ENCODE peak calls at places on chromosomes 7 and 10, in nine cellular contexts. Y, H, M, X, B, A, J, Z and I are unnamed samples.
A peak's percentile ranks its signal among the peaks of the same experiment; 100 is the strongest.

GRCh38 chr7:46089281-46089680 is 168.2 kb upstream of the IGFBP3 start:
- DNase-seq in Y (peak; percentile 6), H (no peak), M (no peak), X (no peak), B (no peak), A (no peak), J (no peak), Z (no peak), I (no peak)

GRCh38 chr7:78226059-78226658 is 427.6 kb downstream of the PHTF2 start:
- DNase-seq in Y (peak; percentile 44), H (peak; percentile 15), M (peak; percentile 48), X (no peak), B (peak; percentile 59), A (peak; percentile 47), J (no peak), Z (no peak), I (peak; percentile 47)

GRCh38 chr7:94344826-94345225 is 49.9 kb upstream of the COL1A2 start:
- DNase-seq in Y (peak; percentile 58), H (no peak), M (no peak), X (no peak), B (no peak), A (no peak), J (no peak), Z (peak; percentile 82), I (no peak)

GRCh38 chr7:100400656-100401055 is 27.4 kb downstream of the PILRA start:
- DNase-seq in Y (no peak), H (no peak), M (peak; percentile 82), X (no peak), B (no peak), A (peak; percentile 66), J (no peak), Z (no peak), I (no peak)

GRCh38 chr7:121529003-121529402 is 132.9 kb upstream of the FAM3C start:
- DNase-seq in Y (peak; percentile 37), H (no peak), M (no peak), X (no peak), B (no peak), A (no peak), J (no peak), Z (peak; percentile 23), I (no peak)

GRCh38 chr10:102400061-102400460 is 4.6 kb downstream of the NFKB2 start:
- DNase-seq in Y (no peak), H (no peak), M (no peak), X (no peak), B (no peak), A (no peak), J (no peak), Z (no peak), I (no peak)

GRCh38 chr7:99788554-99788953 is 4.6 kb upstream of the CYP3A4 start:
- DNase-seq in Y (peak; percentile 62), H (no peak), M (no peak), X (no peak), B (no peak), A (no peak), J (no peak), Z (peak; percentile 37), I (peak; percentile 9)

GRCh38 chr7:157556339-157556944 is 219.6 kb downstream of the DNAJB6 start:
- DNase-seq in Y (no peak), H (no peak), M (no peak), X (no peak), B (no peak), A (no peak), J (no peak), Z (no peak), I (no peak)

GRCh38 chr7:132941905-132942304 is 140.0 kb downstream of the CHCHD3 start:
- DNase-seq in Y (no peak), H (no peak), M (no peak), X (no peak), B (no peak), A (no peak), J (no peak), Z (no peak), I (no peak)

GRCh38 chr10:72692897-72693598 is 1.1 kb downstream of the MCU start:
- DNase-seq in Y (peak; percentile 46), H (no peak), M (peak; percentile 15), X (peak; percentile 23), B (no peak), A (no peak), J (peak; percentile 37), Z (peak; percentile 36), I (no peak)

DNA sequence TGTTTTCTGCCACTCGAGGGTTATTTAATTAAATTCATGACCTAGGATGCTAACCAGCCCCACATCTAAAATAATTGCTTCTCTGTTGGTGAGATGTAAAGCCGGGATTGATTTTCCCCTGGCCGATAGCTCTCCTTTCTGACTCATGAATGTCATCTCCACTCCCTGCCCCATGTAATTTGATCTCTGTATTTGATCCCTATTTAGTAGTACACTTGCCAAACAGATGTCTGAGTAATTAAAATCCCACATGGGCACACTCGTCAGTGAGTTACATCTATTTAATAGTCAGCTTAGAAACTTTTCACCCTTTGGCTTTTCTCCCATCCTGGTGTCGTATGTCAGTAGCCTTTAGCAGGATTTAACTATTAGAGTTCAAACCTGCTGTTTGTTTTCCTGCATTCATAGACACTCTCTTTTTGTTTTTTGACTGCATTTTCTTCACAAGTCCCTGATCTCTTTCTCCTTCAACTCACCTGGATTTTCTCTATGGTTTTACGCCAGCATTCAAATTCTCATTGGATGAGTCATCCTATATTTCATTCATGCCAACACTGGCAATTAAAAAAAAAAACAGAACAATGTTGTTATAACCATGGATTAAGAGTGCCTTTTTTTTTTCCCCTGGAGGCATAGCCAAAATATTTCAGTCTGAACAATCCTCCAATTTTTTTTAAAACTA is 82.7 kb downstream of the SPAG6 start:
- DNase-seq in Y (peak; percentile 91), H (peak; percentile 52), M (peak; percentile 17), X (no peak), B (no peak), A (no peak), J (no peak), Z (peak; percentile 95), I (peak; percentile 97)
- H3K4me3 ChIP-seq in Y (peak overlapping the region; percentile 33), H (no peak overlapping the region), M (no peak overlapping the region), X (no peak overlapping the region), B (no peak overlapping the region), A (no peak overlapping the region), J (no peak overlapping the region), Z (no peak overlapping the region), I (no peak overlapping the region)

DNA sequence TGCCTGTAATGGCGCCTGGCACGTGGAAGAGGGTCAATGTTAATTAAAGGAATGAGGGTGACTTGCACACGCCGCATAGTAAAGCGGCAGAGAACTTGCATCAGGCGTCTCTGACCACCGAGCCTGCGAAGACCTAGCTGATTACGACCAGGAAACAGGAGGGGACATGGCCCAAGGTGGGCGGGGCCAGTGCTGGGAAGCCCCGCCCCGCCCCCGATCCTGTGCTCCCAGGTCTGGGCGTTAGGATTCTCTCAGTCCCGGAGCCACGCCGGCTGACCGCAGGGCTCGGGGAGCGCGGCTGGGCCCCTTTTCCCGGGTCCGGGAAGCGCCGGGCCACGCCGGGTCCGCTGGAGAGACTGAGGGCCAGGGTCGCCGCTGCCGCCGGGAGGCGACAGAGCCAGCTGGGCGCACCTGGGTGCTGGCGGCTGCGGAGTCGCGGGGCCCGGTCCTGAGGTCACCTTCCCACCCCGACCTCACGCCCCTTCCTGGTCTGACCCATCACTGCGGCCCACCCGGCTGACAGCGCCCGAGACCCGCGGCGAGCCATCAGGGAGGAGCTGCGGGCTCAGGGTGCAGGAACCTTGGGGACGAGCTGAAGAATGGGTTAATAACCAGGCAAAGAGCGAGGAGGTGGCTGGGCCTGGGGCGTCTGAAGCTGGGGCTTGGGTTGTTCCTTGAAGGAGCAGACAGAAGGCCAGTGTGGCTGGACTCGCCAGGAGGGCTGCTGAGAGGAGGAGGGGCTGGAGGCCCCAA is 23.0 kb upstream of the GRID1 start:
- DNase-seq in Y (peak; percentile 38), H (peak; percentile 43), M (peak; percentile 53), X (no peak), B (no peak), A (peak; percentile 97), J (no peak), Z (no peak), I (no peak)
- H3K4me3 ChIP-seq in Y (peak overlapping the region; percentile 3), H (peak overlapping the region; percentile 39), M (no peak overlapping the region), X (no peak overlapping the region), B (no peak overlapping the region), A (peak overlapping the region; percentile 75), J (peak overlapping the region; percentile 52), Z (no peak overlapping the region), I (no peak overlapping the region)

GRCh38 chr10:130812381-130813148 is 499.0 kb downstream of the TCERG1L start:
- DNase-seq in Y (no peak), H (no peak), M (no peak), X (no peak), B (no peak), A (peak; percentile 30), J (no peak), Z (no peak), I (no peak)
- H3K4me3 ChIP-seq in Y (no peak overlapping the region), H (no peak overlapping the region), M (no peak overlapping the region), X (no peak overlapping the region), B (no peak overlapping the region), A (no peak overlapping the region), J (no peak overlapping the region), Z (no peak overlapping the region), I (no peak overlapping the region)

DNA sequence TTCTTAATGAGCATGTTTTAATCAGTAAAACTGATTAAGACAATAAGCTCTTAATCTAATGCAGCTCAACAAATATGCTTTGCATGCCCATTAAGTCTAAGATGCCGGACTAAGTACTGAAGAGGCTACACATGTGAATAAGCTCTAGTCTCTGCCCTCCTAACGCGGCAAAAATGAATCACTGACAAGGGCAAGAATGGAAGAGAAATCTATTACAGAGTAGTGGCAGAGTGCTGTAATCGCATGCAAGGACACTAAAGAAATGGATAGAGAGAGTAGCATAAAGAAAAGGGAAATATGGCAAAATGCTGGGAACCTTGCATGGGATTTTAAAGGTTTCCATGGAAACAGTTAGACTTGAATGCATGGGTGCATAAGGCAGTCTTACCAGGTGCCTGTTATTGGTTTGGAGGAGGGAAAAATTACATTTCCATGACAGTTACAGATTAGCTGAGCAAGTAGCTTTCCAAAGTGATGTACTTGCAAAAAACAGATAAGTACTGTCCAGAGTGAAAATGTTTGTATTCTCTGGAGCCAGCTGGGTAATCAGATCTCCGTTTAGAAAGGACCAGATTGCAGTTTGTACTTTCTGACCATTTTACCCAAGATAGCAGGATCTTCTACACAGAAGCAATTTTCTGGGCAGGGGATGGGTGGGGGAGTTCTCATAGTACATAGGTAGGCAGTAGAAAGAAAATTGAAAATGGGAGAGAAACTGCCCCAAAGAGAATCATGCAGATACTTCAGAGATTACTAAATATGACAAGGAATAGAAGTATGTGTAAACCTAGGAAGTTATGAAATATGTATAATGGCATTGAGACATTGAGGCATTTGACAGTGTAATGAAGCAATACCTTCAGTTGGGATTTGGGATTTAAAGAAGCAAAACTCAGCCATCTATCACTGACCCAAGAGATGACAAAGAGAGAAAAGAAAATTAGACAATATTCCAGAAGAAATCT is 233.3 kb downstream of the PTN start:
- DNase-seq in Y (peak; percentile 61), H (no peak), M (no peak), X (no peak), B (no peak), A (no peak), J (no peak), Z (peak; percentile 29), I (no peak)
- H3K4me3 ChIP-seq in Y (peak overlapping the region; percentile 12), H (no peak overlapping the region), M (no peak overlapping the region), X (no peak overlapping the region), B (no peak overlapping the region), A (no peak overlapping the region), J (no peak overlapping the region), Z (no peak overlapping the region), I (no peak overlapping the region)

DNA sequence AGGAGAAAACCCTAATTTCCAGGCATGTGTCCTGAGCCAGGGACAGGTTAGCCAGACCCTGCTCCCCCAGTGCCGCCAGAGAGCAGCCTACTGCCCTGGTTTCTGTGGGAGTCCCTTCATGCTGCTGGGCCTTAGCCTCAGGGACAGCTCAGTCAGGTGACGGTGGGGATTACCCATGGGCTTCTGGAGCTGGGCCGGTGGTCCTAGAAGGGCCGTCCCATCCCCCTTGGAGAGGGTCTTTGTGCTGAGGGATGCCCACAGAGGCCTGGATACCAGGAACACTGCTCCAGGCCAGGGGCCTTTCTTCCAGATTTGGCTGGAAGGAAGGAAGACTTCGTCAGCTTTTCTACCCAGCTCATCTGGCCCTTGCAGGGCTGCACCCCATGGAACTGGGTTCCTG is 71.4 kb upstream of the ZNF722 start:
- DNase-seq in Y (no peak), H (no peak), M (no peak), X (no peak), B (no peak), A (no peak), J (no peak), Z (no peak), I (no peak)
- H3K4me3 ChIP-seq in Y (peak overlapping the region; percentile 77), H (no peak overlapping the region), M (no peak overlapping the region), X (peak overlapping the region; percentile 76), B (peak overlapping the region; percentile 45), A (no peak overlapping the region), J (peak overlapping the region; percentile 64), Z (no peak overlapping the region), I (no peak overlapping the region)